ENCODE peak calls at places on chromosomes 4 and X, in seven cellular contexts. One of them, this sample, is unnamed.

GRCh38 chr4:163638909-163639308 is 144.4 kb downstream of the TMA16 start:
- DNase-seq in fibroblast of lung: peak
- DNase-seq in NCI-H1930: no peak
- DNase-seq in prostate gland: no peak
- DNase-seq in GM12865: no peak
- DNase-seq in GM06990: no peak
- DNase-seq in GDM1: no peak
- DNase-seq in this sample: no peak

GRCh38 chrX:112779139-112779538 is 61.5 kb downstream of the AMOT start:
- DNase-seq in fibroblast of lung: no peak
- DNase-seq in NCI-H1930: no peak
- DNase-seq in prostate gland: no peak
- DNase-seq in GM12865: no peak
- DNase-seq in GM06990: no peak
- DNase-seq in GDM1: no peak
- DNase-seq in this sample: no peak

GRCh38 chrX:11531226-11531625 is 134.5 kb downstream of the ARHGAP6 start:
- DNase-seq in fibroblast of lung: peak
- DNase-seq in NCI-H1930: no peak
- DNase-seq in prostate gland: peak
- DNase-seq in GM12865: no peak
- DNase-seq in GM06990: no peak
- DNase-seq in GDM1: no peak
- DNase-seq in this sample: no peak

GRCh38 chr4:112523764-112524505 is 8.0 kb upstream of the NEUROG2 start:
- DNase-seq in fibroblast of lung: no peak
- DNase-seq in NCI-H1930: peak
- DNase-seq in prostate gland: no peak
- DNase-seq in GM12865: peak
- DNase-seq in GM06990: peak
- DNase-seq in GDM1: peak
- DNase-seq in this sample: no peak

GRCh38 chrX:103616676-103617186 is 9.0 kb downstream of the TCEAL3 start:
- DNase-seq in fibroblast of lung: no peak
- DNase-seq in NCI-H1930: no peak
- DNase-seq in prostate gland: no peak
- DNase-seq in GM12865: no peak
- DNase-seq in GM06990: no peak
- DNase-seq in GDM1: no peak
- DNase-seq in this sample: no peak

GRCh38 chrX:130118941-130119640 is 8.8 kb upstream of the ELF4 start:
- DNase-seq in fibroblast of lung: peak
- DNase-seq in NCI-H1930: no peak
- DNase-seq in prostate gland: no peak
- DNase-seq in GM12865: no peak
- DNase-seq in GM06990: no peak
- DNase-seq in GDM1: no peak
- DNase-seq in this sample: no peak

GRCh38 chrX:40169193-40170086 is 71.7 kb upstream of the BCOR start:
- DNase-seq in fibroblast of lung: peak
- DNase-seq in NCI-H1930: peak
- DNase-seq in prostate gland: peak
- DNase-seq in GM12865: peak
- DNase-seq in GM06990: peak
- DNase-seq in GDM1: peak
- DNase-seq in this sample: no peak

GRCh38 chrX:147749308-147749707 is 162.4 kb upstream of the FMR1 start:
- DNase-seq in fibroblast of lung: no peak
- DNase-seq in NCI-H1930: no peak
- DNase-seq in prostate gland: no peak
- DNase-seq in GM12865: no peak
- DNase-seq in GM06990: no peak
- DNase-seq in GDM1: no peak
- DNase-seq in this sample: no peak

GRCh38 chr4:163693776-163694175 is 199.3 kb downstream of the TMA16 start:
- DNase-seq in fibroblast of lung: peak
- DNase-seq in NCI-H1930: no peak
- DNase-seq in prostate gland: no peak
- DNase-seq in GM12865: no peak
- DNase-seq in GM06990: no peak
- DNase-seq in GDM1: no peak
- DNase-seq in this sample: no peak

GRCh38 chrX:107710617-107711391 is 64.8 kb downstream of the TSC22D3 start:
- DNase-seq in fibroblast of lung: peak
- DNase-seq in NCI-H1930: no peak
- DNase-seq in prostate gland: no peak
- DNase-seq in GM12865: peak
- DNase-seq in GM06990: peak
- DNase-seq in GDM1: peak
- DNase-seq in this sample: peak

GRCh38 chr4:53734182-53734581 is 142.9 kb upstream of the LNX1 start:
- DNase-seq in fibroblast of lung: no peak
- DNase-seq in NCI-H1930: no peak
- DNase-seq in prostate gland: no peak
- DNase-seq in GM12865: no peak
- DNase-seq in GM06990: no peak
- DNase-seq in GDM1: no peak
- DNase-seq in this sample: no peak

GRCh38 chr4:76410621-76411020 is 10.3 kb downstream of the CCDC158 start:
- DNase-seq in fibroblast of lung: no peak
- DNase-seq in NCI-H1930: no peak
- DNase-seq in prostate gland: no peak
- DNase-seq in GM12865: no peak
- DNase-seq in GM06990: no peak
- DNase-seq in GDM1: no peak
- DNase-seq in this sample: no peak

GRCh38 chr4:153205028-153205648 is 895 bp downstream of the TRIM2 start:
- DNase-seq in fibroblast of lung: no peak
- DNase-seq in NCI-H1930: no peak
- DNase-seq in prostate gland: peak
- DNase-seq in GM12865: peak
- DNase-seq in GM06990: peak
- DNase-seq in GDM1: no peak
- DNase-seq in this sample: peak

GRCh38 chrX:56233682-56234081 is 1.5 kb downstream of the KLF8 start:
- DNase-seq in fibroblast of lung: peak
- DNase-seq in NCI-H1930: no peak
- DNase-seq in prostate gland: peak
- DNase-seq in GM12865: peak
- DNase-seq in GM06990: no peak
- DNase-seq in GDM1: no peak
- DNase-seq in this sample: peak